ENCODE peak calls at places on chromosomes 5 and 9, in six cellular contexts. U is cardiac fibroblast, F is astrocyte, P is testis, Q is heart right ventricle, D is Panc1. R is an unnamed sample.

GRCh38 chr9:69396759-69397158 is 71.7 kb downstream of the ENTREP1 start:
- DNase-seq in U (no peak), F (no peak), P (no peak), Q (no peak), D (no peak), R (no peak)

GRCh38 chr5:145923405-145923804 is 13.0 kb upstream of the SH3RF2 start:
- DNase-seq in U (no peak), F (no peak), P (no peak), Q (no peak), D (no peak), R (no peak)

GRCh38 chr5:134568761-134569725 is 43.6 kb downstream of the JADE2 start:
- DNase-seq in U (peak), F (no peak), P (peak), Q (peak), D (no peak), R (no peak)

GRCh38 chr9:114889802-114890224 is 40.6 kb downstream of the TNFSF8 start:
- DNase-seq in U (no peak), F (peak), P (no peak), Q (no peak), D (no peak), R (no peak)

GRCh38 chr9:132749316-132749715 is 79.1 kb downstream of the GTF3C4 start:
- DNase-seq in U (no peak), F (no peak), P (no peak), Q (no peak), D (no peak), R (no peak)

GRCh38 chr5:3309538-3309937 is 286.1 kb upstream of the IRX1 start:
- DNase-seq in U (no peak), F (no peak), P (no peak), Q (no peak), D (no peak), R (no peak)

GRCh38 chr5:168192120-168192519 is 99.3 kb upstream of the WWC1 start:
- DNase-seq in U (no peak), F (no peak), P (no peak), Q (no peak), D (no peak), R (no peak)

GRCh38 chr9:72947987-72948465 is 4.8 kb downstream of the ALDH1A1 start:
- DNase-seq in U (no peak), F (no peak), P (no peak), Q (no peak), D (no peak), R (no peak)

GRCh38 chr5:159504857-159505304 is 174.6 kb upstream of the IL12B start:
- DNase-seq in U (peak), F (peak), P (peak), Q (peak), D (no peak), R (no peak)

GRCh38 chr9:87464992-87465378 is 32.7 kb upstream of the DAPK1 start:
- DNase-seq in U (no peak), F (no peak), P (no peak), Q (no peak), D (no peak), R (no peak)

GRCh38 chr5:179187229-179187678 is 127.1 kb downstream of the ZNF354C start:
- DNase-seq in U (no peak), F (no peak), P (no peak), Q (no peak), D (no peak), R (peak)

GRCh38 chr5:56467176-56467717 is 234.1 kb upstream of the ANKRD55 start:
- DNase-seq in U (no peak), F (no peak), P (no peak), Q (no peak), D (no peak), R (no peak)
- H3K4me3 ChIP-seq in U (no peak), F (no peak), P (no peak), Q (no peak), D (no peak), R (no peak)

GRCh38 chr5:67015577-67016290 is 180.9 kb downstream of the CD180 start:
- DNase-seq in U (peak), F (peak), P (no peak), Q (no peak), D (no peak), R (no peak)
- H3K4me3 ChIP-seq in U (peak), F (peak), P (no peak), Q (peak), D (peak), R (no peak)

GRCh38 chr5:137398751-137399150 is 100.4 kb downstream of the SPOCK1 start:
- DNase-seq in U (no peak), F (no peak), P (no peak), Q (no peak), D (no peak), R (no peak)

GRCh38 chr5:137402436-137403187 is 96.5 kb downstream of the SPOCK1 start:
- DNase-seq in U (no peak), F (no peak), P (no peak), Q (no peak), D (no peak), R (no peak)

GRCh38 chr5:137405393-137405792 is 93.7 kb downstream of the SPOCK1 start:
- DNase-seq in U (no peak), F (no peak), P (no peak), Q (no peak), D (no peak), R (peak)

GRCh38 chr5:137400571-137400970 is 98.6 kb downstream of the SPOCK1 start:
- DNase-seq in U (no peak), F (no peak), P (no peak), Q (no peak), D (no peak), R (no peak)

GRCh38 chr5:137401946-137402345 is 97.2 kb downstream of the SPOCK1 start:
- DNase-seq in U (no peak), F (no peak), P (no peak), Q (no peak), D (no peak), R (no peak)
- H3K4me3 ChIP-seq in U (no peak), F (no peak), P (no peak), Q (no peak), D (no peak), R (no peak)

GRCh38 chr9:19161257-19162025 is 34.1 kb upstream of the PLIN2 start:
- DNase-seq in U (peak), F (peak), P (peak), Q (no peak), D (peak), R (no peak)

GRCh38 chr9:19156805-19157204 is 29.5 kb upstream of the PLIN2 start:
- DNase-seq in U (peak), F (no peak), P (no peak), Q (no peak), D (no peak), R (no peak)

GRCh38 chr9:19162956-19163355 is 35.7 kb upstream of the PLIN2 start:
- DNase-seq in U (peak), F (no peak), P (no peak), Q (no peak), D (no peak), R (no peak)

GRCh38 chr9:19160085-19160484 is 32.8 kb upstream of the PLIN2 start:
- DNase-seq in U (no peak), F (no peak), P (no peak), Q (no peak), D (no peak), R (no peak)

GRCh38 chr9:19162026-19162366 is 34.7 kb upstream of the PLIN2 start:
- DNase-seq in U (no peak), F (no peak), P (no peak), Q (no peak), D (no peak), R (no peak)
- H3K4me3 ChIP-seq in U (no peak), F (no peak), P (no peak), Q (no peak), D (no peak), R (no peak)

GRCh38 chr5:131280417-131280816 is 16.6 kb downstream of the CDC42SE2 start:
- DNase-seq in U (peak), F (no peak), P (no peak), Q (no peak), D (no peak), R (no peak)
- H3K4me3 ChIP-seq in U (no peak), F (no peak), P (no peak), Q (no peak), D (no peak), R (no peak)

DNA sequence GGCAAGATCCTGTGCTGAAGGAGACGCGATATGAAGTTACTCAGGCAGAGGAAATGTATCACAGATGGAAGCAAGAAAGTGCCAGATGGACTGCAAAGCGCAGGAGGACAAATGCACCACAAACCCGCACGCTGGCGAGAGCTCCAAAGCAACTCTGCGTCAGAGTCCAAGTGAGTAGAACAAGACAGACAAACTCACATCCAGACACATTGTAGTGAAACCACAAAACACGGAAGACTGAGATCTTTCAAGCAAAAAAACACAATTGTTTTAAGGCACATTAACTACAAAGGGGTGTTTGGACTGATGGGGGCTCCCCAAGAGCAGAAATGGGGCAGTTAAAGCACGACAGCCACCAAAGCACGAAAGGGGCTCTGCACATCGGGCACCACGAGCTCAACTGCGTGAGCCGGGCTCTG is 39.2 kb upstream of the NKD2 start:
- DNase-seq in U (peak), F (peak), P (no peak), Q (no peak), D (no peak), R (no peak)
- H3K4me3 ChIP-seq in U (no peak), F (no peak), P (no peak), Q (no peak), D (no peak), R (no peak)

GRCh38 chr5:217860-218456 is at the start of the genes CCDC127 and SDHA:
- DNase-seq in U (peak), F (peak), P (peak), Q (peak), D (peak), R (peak)

GRCh38 chr5:220008-220407 is 1.9 kb downstream of the SDHA start:
- DNase-seq in U (peak), F (no peak), P (no peak), Q (no peak), D (no peak), R (no peak)

GRCh38 chr5:223791-224190 is 5.7 kb downstream of the SDHA start:
- DNase-seq in U (no peak), F (no peak), P (no peak), Q (no peak), D (no peak), R (no peak)

GRCh38 chr5:218457-219289 is 553 bp downstream of the SDHA start:
- DNase-seq in U (peak), F (peak), P (peak), Q (peak), D (no peak), R (peak)

DNA sequence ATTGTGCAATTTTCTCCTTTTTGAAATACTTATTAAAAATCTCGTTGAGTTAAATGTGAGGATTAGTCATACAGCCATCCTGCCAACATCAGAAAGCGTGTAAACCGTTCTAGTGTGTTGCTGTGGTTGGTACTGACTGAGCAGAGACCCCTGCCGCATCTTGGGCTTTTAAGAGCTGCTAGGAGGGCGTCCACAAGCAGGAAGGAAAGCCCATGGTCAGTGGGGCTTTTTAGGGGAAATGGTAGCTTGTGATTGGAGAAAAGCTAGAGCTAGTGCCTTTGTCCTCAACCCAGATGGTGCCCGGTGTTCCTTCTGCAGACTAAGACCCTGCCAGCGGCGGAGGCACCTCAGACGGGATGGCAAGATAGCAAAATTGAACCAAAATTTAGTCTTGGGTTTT is 1.4 kb downstream of the SDHA start:
- DNase-seq in U (peak), F (peak), P (peak), Q (no peak), D (no peak), R (peak)
- H3K4me3 ChIP-seq in U (peak), F (peak), P (peak), Q (peak), D (peak), R (peak)

GRCh38 chr5:37735649-37736347 is 104.0 kb downstream of the GDNF start:
- DNase-seq in U (peak), F (peak), P (no peak), Q (no peak), D (no peak), R (no peak)
- H3K4me3 ChIP-seq in U (no peak), F (no peak), P (no peak), Q (no peak), D (no peak), R (no peak)

GRCh38 chr9:137193771-137194170 is 5.3 kb downstream of the SSNA1 start:
- DNase-seq in U (no peak), F (no peak), P (no peak), Q (no peak), D (no peak), R (no peak)

GRCh38 chr9:137194388-137194787 is 5.9 kb downstream of the SSNA1 start:
- DNase-seq in U (no peak), F (no peak), P (no peak), Q (peak), D (no peak), R (peak)

GRCh38 chr9:137194909-137195308 is 5.6 kb downstream of the TPRN start:
- DNase-seq in U (no peak), F (no peak), P (no peak), Q (no peak), D (no peak), R (no peak)

GRCh38 chr9:137198051-137198747 is 2.3 kb downstream of the TPRN start:
- DNase-seq in U (no peak), F (no peak), P (no peak), Q (no peak), D (no peak), R (no peak)

DNA sequence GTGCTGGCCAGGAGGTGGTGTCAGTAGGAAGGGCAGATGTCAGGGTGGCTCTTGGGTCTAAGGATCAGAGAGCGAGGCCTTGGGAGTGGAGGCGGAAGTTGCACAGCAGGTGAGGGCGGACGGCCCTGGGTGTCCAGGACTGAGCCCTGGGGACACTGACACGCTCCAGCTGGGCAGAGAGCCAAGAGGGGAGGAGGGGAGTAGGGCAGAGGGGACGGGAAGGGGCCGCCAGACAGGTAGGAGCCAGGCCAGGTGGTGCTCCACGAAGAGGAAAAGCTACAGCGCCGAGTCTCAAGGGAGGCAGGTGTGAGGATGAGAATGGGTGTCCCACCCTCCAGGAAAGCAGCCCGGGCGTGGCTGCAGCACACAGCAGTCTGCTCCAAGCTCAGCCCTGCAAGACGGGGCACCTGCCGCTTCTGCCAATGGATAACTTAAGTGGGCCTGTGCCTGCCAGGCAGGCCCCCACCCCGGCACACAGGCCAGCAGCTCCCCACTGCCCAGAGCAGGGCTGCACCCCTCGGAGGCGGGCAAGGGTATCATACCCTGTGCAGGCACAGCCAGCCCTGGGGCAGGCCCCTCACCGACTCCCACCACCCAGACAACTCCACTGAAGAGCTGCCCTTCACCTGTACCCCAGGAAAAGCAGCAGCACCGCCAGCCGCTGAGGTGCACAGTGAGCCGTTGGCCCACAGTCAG is 4.9 kb downstream of the TPRN start:
- DNase-seq in U (no peak), F (no peak), P (no peak), Q (no peak), D (no peak), R (no peak)
- H3K4me3 ChIP-seq in U (no peak), F (no peak), P (no peak), Q (no peak), D (no peak), R (no peak)